ENCODE peak calls at places on chromosomes 6 and 20, in four cellular contexts. B is GM12878, U is HCT116, X is HepG2. Q is an unnamed sample.

GRCh38 chr6:12719017-12719416 is 2.5 kb downstream of the PHACTR1 start:
- DNase-seq in X (no peak), U (no peak), B (no peak), Q (no peak)

GRCh38 chr20:62804021-62804631 is 509 bp upstream of the OGFR start:
- DNase-seq in B (no peak), U (no peak), X (peak), Q (no peak)

GRCh38 chr20:56909918-56910714 is 281.0 kb downstream of the TFAP2C start:
- DNase-seq in X (no peak), B (no peak), U (no peak), Q (no peak)

GRCh38 chr6:107632757-107633156 is 142.8 kb downstream of the SOBP start:
- DNase-seq in X (no peak), B (no peak), U (no peak), Q (no peak)

GRCh38 chr6:167706313-167707109 is 120.2 kb upstream of the AFDN start:
- DNase-seq in X (no peak), B (peak), U (no peak), Q (no peak)

GRCh38 chr20:41142914-41143313 is 5.6 kb downstream of the PLCG1 start:
- DNase-seq in X (no peak), U (no peak), B (no peak), Q (no peak)

GRCh38 chr6:166460473-166461437 is 78.0 kb upstream of the MPC1 start:
- DNase-seq in X (no peak), B (no peak), U (no peak), Q (no peak)

GRCh38 chr6:100370265-100370664 is 94.5 kb downstream of the SIM1 start:
- DNase-seq in X (no peak), B (no peak), U (no peak), Q (no peak)

GRCh38 chr6:28311139-28311823 is 24.7 kb downstream of the ZSCAN31 start:
- DNase-seq in U (no peak), B (no peak), X (no peak), Q (no peak)

GRCh38 chr6:42166444-42167141 is 6.6 kb upstream of the GUCA1A start:
- DNase-seq in U (peak), B (peak), X (peak), Q (peak)

GRCh38 chr6:153538491-153538890 is 407.4 kb upstream of the RGS17 start:
- DNase-seq in X (no peak), B (no peak), U (no peak), Q (no peak)

GRCh38 chr6:7765575-7766325 is 39.9 kb downstream of the BMP6 start:
- DNase-seq in X (no peak), B (no peak), U (no peak), Q (no peak)

GRCh38 chr6:87139236-87139635 is 16.1 kb upstream of the ZNF292 start:
- DNase-seq in X (peak), U (peak), B (no peak), Q (no peak)

GRCh38 chr20:20820104-20820503 is 107.7 kb upstream of the RALGAPA2 start:
- DNase-seq in X (peak), B (no peak), U (peak), Q (no peak)

GRCh38 chr20:2302369-2302768 is 6.6 kb downstream of the TGM3 start:
- DNase-seq in U (no peak), B (no peak), X (peak), Q (no peak)

GRCh38 chr6:38175786-38176185 is 356.3 kb downstream of the ZFAND3 start:
- DNase-seq in B (no peak), X (peak), U (no peak), Q (no peak)

GRCh38 chr6:129767776-129768490 is 58.0 kb upstream of the ARHGAP18 start:
- DNase-seq in B (no peak), X (no peak), U (no peak), Q (no peak)

GRCh38 chr6:80003841-80004198 is 629 bp upstream of the TTK start:
- DNase-seq in U (no peak), B (no peak), X (no peak), Q (no peak)

GRCh38 chr20:62117658-62118057 is 4.6 kb upstream of the LSM14B start:
- DNase-seq in U (no peak), X (no peak), B (no peak), Q (no peak)

GRCh38 chr6:156991971-156992370 is 214.8 kb downstream of the ARID1B start:
- DNase-seq in U (no peak), B (no peak), X (peak), Q (no peak)

GRCh38 chr6:157649311-157650260 is 173.5 kb upstream of the SNX9 start:
- DNase-seq in B (no peak), X (no peak), U (no peak), Q (no peak)

GRCh38 chr20:9031951-9032350 is 36.9 kb upstream of the PLCB4 start:
- DNase-seq in U (no peak), B (no peak), X (no peak), Q (no peak)

GRCh38 chr6:71473908-71474307 is 185.3 kb downstream of the OGFRL1 start:
- DNase-seq in B (no peak), X (no peak), U (no peak), Q (no peak)

GRCh38 chr20:20411382-20411781 is 43.5 kb downstream of the INSM1 start:
- DNase-seq in U (no peak), X (no peak), B (no peak), Q (no peak)

GRCh38 chr6:2986722-2987196 is 12.9 kb upstream of the NQO2 start:
- DNase-seq in B (no peak), U (no peak), X (no peak), Q (no peak)
- TF ChIP-seq POLR2A in B (no peak), U (no peak), X (no peak), Q (no peak)

GRCh38 chr20:38113401-38114325 is 51.4 kb downstream of the TGM2 start:
- DNase-seq in U (peak), B (no peak), X (peak), Q (peak)
- TF ChIP-seq ATF3 in U (no peak), B (no peak), X (no peak), Q (no peak)

DNA sequence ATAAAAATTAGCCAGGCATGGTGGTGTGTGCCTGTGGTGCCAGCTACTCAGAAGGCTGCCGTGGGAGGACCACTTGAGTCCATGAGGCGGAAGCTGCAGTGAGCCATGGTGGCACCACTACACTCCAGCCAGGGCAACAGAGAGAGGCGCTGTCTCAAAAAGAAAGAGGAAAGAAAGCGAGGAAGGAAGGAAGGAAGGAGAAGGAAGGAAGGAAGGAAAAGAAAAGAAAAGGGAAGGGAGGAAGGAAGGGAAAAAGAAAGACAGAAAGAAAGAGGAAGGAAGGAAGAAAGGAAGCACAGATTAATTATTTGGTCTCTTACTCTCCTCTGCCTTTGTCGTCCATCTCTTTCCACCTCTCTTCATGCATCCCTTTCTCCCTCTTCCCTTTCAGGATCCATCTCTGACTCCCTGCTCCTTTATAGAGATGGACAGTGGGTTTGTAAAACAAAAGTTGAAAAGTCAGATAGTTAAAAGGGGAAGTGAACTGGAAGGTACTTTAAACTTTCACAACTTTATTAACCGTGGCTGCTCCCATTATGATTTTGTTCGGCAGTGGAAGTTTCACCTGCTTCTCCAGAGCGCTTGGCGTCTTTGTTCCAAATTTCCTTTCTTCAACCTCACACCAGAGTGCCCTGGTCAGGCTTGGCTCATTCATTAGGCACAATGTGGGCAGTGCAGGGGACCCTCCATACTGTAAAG is 1.5 kb downstream of the HLA-DQA1 start:
- DNase-seq in U (no peak), X (no peak), B (no peak), Q (no peak)
- TF ChIP-seq POLR2A in U (no peak), X (no peak), B (peak), Q (no peak)

DNA sequence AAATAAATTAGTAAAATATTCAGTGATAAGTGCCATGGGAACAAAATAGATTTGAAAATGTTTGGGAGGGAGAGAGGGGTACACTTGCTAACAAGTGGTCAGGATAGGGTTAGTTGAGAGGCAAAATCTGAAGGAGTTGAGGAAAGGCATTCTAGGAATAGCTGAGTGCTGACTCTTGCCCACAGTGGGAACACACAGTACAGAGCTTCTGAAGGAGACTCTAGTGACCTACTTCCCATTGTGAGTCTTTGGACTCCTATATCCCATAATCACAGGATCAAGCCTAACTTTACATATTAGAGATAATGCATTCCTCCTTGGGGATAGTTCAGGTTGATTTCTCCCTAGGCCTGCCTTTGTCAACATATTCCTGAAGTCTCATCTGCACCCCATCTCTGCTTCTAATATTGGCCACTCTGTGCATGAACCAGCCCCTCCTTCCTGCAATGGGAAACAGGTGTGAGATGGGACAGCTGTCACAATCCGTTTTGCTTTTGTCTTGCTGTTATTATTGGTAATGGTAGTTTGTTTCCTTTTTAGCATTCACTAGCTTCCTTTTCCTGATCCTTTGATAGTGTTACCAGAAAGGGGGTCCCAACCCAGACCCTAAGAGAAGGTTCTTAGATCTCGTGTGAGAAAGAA is 2.6 kb upstream of the TRIM38 start:
- DNase-seq in B (no peak), X (no peak), U (no peak), Q (no peak)
- TF ChIP-seq ATF3 in B (no peak), X (no peak), U (no peak), Q (no peak)

DNA sequence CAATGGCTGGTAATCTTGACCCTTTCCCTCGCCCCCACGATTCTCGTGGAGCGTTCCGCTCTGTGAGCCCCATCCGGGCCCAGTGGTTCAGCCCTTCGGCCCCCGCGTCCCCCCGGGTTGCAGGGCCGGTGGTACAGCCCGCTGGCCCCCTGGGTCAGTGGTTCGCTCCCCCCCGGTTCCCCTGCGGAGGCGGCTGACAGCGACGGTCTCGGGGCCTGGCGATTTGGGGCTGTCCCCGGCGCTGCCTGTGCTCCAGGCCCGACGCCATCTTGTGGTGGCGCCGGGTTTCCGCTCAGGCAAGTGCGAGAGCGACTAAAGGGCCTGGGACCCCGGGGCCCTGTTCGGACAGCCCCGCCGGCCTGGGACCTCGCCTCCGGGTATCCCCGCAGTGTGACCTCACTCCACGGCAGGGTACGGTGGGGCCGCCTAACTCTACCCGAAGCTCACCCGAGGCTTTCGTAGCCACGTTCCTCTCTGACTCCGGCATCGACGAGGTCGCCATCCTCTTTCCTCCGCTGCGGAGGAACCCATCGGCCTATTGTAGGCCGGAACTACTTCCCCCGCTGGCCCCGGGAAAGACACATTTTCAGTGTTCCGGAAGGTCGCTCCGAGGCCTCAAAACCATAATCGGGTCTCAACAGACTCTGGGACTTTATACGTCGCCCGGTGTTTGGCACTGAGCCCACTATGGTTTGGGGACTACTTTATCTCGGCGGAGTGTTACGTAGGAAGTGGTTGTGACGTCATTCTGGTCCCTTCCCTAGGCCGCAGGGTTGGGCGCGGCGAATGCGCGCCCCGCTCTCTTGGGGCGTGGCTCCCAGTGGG is at the start of gene ZNF335:
- DNase-seq in U (peak), X (peak), B (peak), Q (peak)
- TF ChIP-seq POLR2A in U (no peak), X (peak), B (peak), Q (no peak)

GRCh38 chr6:36760685-36761435 is 63.2 kb downstream of the RAB44 start:
- DNase-seq in X (no peak), B (no peak), U (no peak), Q (no peak)
- TF ChIP-seq ATF3 in X (no peak), B (no peak), U (no peak), Q (no peak)

DNA sequence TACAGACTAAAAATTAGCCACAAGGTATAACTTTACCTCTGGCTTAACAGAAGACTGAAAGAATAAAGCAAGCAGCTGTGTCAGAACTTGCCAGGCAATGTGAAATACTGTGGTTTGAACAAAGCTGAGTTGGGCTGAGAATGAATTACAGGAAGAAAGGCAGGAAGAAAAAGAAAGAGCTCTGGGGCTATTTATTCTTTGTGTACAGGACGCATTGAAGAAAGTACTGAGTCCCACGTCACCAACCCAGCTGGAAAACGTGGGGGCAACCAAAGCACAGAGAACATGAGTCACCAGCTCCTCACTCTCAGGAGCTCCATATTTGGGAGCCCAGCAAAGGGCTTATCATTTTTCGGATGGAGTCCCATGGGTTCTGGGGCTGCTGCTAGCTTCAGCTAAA is 121.6 kb upstream of the NEDD9 start:
- DNase-seq in X (no peak), B (no peak), U (no peak), Q (no peak)
- TF ChIP-seq POLR2A in X (no peak), B (no peak), U (no peak), Q (no peak)

DNA sequence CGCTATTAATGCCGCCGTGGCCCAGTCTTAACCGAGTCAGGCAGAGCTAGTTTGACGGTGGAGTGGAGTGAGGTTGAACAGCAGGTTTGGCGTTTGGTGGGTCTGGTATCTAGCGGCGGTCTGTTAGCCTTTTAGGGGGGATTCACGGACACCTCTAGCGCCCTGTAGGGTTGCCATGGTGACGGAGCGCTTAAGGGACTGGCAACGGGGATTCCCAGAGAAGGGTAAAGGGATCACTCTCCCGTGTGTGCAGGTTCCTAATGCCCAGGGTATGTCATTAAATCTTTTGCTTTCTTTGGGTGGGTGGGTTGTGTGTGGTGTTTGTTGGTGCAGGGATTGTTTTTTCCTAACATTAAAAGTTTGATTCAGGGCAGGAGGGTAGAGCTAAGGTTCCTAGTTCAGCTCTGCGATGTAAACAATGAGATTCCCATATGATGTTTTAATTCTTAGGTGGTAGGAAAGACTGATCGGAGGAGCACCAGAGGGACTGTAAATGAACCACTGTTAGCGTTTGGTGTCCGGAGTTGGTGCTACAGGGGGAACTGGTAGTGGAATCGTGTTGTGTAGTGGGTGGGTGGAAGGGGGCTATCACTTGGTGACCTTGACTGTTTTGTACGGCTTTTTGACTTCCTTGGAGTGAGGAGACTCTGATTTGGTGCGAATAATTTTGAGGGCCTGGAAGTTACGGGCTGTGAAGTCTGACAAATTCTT is 4.9 kb downstream of the BRD2 start:
- DNase-seq in X (peak), B (no peak), U (no peak), Q (peak)
- TF ChIP-seq ATF3 in X (no peak), B (no peak), U (no peak), Q (no peak)

DNA sequence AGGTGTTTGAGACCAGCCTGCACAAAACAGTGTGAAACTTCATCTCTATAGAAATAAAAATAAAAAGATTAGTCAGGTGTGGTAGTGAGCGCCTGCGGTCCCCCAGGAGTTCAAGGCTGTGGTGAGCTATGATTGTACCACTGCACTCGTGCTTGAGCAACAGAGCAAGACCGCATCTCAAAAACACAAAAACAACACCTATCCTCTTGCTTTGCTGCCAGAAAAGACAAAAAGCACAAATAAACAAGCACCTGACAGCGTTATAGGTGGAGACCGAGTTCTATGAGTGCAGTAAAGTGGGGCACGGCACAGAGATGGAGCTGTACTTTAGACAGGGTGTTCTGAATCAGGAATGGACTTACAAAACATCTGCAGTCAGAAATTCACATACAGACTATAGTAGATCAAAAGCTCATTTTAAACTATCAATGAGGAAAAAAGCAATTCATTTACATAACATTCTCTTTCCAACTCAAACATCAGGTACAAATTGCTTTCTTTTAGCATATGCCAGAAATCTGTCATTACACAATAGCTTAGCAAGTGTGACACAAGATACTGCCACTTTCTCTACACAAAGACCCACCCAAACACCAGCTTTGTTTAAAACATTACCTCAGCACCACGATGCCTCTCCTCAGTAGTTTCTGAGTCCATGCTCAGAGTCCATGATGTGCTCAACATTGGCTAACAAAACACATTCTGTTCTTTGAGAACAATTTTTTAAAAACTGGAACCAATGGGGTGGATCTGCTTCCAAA is 10.1 kb downstream of the EZR start:
- DNase-seq in X (peak), U (no peak), B (peak), Q (no peak)
- TF ChIP-seq POLR2A in X (no peak), U (no peak), B (no peak), Q (no peak)